ENCODE peak calls at places on chromosomes 13 and 19, in five cellular contexts. O is transverse colon, B is adrenal gland, L is Peyer's patch, C is upper lobe of left lung. D is an unnamed sample.

GRCh38 chr19:14916848-14917247 is 24.4 kb upstream of the OR7C2 start:
- DNase-seq in L (no peak), B (no peak), C (no peak), O (no peak), D (no peak)

GRCh38 chr19:14089662-14090508 is 666 bp downstream of the SAMD1 start:
- DNase-seq in B (no peak), L (peak; percentile 77), C (peak; percentile 92), O (peak; percentile 63), D (no peak)

GRCh38 chr19:15443838-15444237 is 5.9 kb downstream of the WIZ start:
- DNase-seq in C (no peak), O (no peak), B (peak; percentile 74), L (no peak), D (no peak)

GRCh38 chr13:111597041-111598017 is 276.9 kb downstream of the TEX29 start:
- DNase-seq in B (no peak), C (no peak), O (no peak), L (no peak), D (no peak)

GRCh38 chr13:112931028-112931934 is 37.7 kb upstream of the MCF2L start:
- DNase-seq in O (peak; percentile 57), B (peak; percentile 80), L (peak; percentile 79), C (no peak), D (no peak)

GRCh38 chr19:6693681-6694080 is 23.7 kb upstream of the TNFSF14 start:
- DNase-seq in L (no peak), B (no peak), C (no peak), O (no peak), D (no peak)

GRCh38 chr13:101305981-101306411 is 110.3 kb downstream of the NALCN start:
- DNase-seq in B (no peak), O (no peak), C (no peak), L (no peak), D (no peak)

GRCh38 chr19:1911995-1912394 is 6.8 kb downstream of the ADAT3 start:
- DNase-seq in C (peak; percentile 88), L (peak; percentile 72), O (peak; percentile 89), B (no peak), D (no peak)

GRCh38 chr13:71624641-71625040 is 242.4 kb downstream of the DACH1 start:
- DNase-seq in C (no peak), B (no peak), L (no peak), O (no peak), D (no peak)

GRCh38 chr13:98997738-98998641 is 20.1 kb upstream of the DOCK9 start:
- DNase-seq in B (peak; percentile 67), L (peak; percentile 62), O (no peak), C (no peak), D (no peak)

GRCh38 chr13:51825165-51825592 is 19.8 kb downstream of the TMEM272 start:
- DNase-seq in O (no peak), L (no peak), B (no peak), C (no peak), D (no peak)

GRCh38 chr13:43758834-43759233 is 27.9 kb downstream of the ENOX1 start:
- DNase-seq in L (no peak), B (no peak), O (no peak), C (no peak), D (no peak)

GRCh38 chr19:18754501-18754900 is 36.6 kb downstream of the COMP start:
- DNase-seq in O (no peak), B (no peak), C (no peak), L (no peak), D (no peak)

GRCh38 chr19:1066748-1067340 is at the start of gene ARHGAP45:
- DNase-seq in L (peak; percentile 92), C (peak; percentile 94), O (peak; percentile 70), B (no peak), D (no peak)

GRCh38 chr19:43799502-43800142 is 2.6 kb downstream of the LYPD5 start:
- DNase-seq in B (no peak), L (no peak), C (no peak), O (peak; percentile 60), D (no peak)

GRCh38 chr13:111586291-111586690 is 265.8 kb downstream of the TEX29 start:
- DNase-seq in L (no peak), O (no peak), C (peak; percentile 69), B (no peak), D (no peak)

GRCh38 chr13:30985637-30986205 is 53.3 kb downstream of the TEX26 start:
- DNase-seq in B (no peak), O (no peak), C (no peak), L (no peak), D (no peak)

GRCh38 chr19:46654621-46655152 is 6.3 kb downstream of the DACT3 start:
- DNase-seq in B (no peak), O (no peak), L (no peak), C (no peak), D (no peak)

GRCh38 chr19:30014770-30015169 is 72.7 kb downstream of the URI1 start:
- DNase-seq in B (no peak), L (no peak), O (no peak), C (no peak), D (no peak)

GRCh38 chr19:47580397-47580796 is 7.4 kb upstream of the ZNF541 start:
- DNase-seq in O (no peak), C (no peak), L (no peak), B (no peak), D (no peak)

GRCh38 chr13:34971473-34971872 is 29.4 kb downstream of the NBEA start:
- DNase-seq in B (no peak), C (no peak), O (no peak), L (no peak), D (no peak)

GRCh38 chr19:3369337-3370213 is 3.2 kb downstream of the NFIC start:
- DNase-seq in L (no peak), C (peak; percentile 89), B (peak; percentile 84), O (peak; percentile 63), D (no peak)

GRCh38 chr13:29479716-29480492 is 115.6 kb downstream of the SLC7A1 start:
- DNase-seq in B (no peak), C (peak; percentile 82), O (no peak), L (no peak), D (no peak)

GRCh38 chr19:52748336-52748950 is 13.6 kb upstream of the ZNF611 start:
- DNase-seq in L (no peak), O (no peak), C (no peak), B (no peak), D (no peak)

GRCh38 chr13:53112522-53112921 is 83.9 kb downstream of the OLFM4 start:
- DNase-seq in L (no peak), O (no peak), C (no peak), B (no peak), D (no peak)

GRCh38 chr13:66138172-66138811 is 1091.8 kb downstream of the PCDH9 start:
- DNase-seq in B (no peak), O (no peak), C (no peak), L (no peak), D (no peak)

GRCh38 chr13:66139701-66140100 is 1090.4 kb downstream of the PCDH9 start:
- DNase-seq in L (no peak), C (no peak), O (no peak), B (no peak), D (no peak)

GRCh38 chr13:66137384-66137783 is 1092.8 kb downstream of the PCDH9 start:
- DNase-seq in B (no peak), O (no peak), C (no peak), L (no peak), D (no peak)

DNA sequence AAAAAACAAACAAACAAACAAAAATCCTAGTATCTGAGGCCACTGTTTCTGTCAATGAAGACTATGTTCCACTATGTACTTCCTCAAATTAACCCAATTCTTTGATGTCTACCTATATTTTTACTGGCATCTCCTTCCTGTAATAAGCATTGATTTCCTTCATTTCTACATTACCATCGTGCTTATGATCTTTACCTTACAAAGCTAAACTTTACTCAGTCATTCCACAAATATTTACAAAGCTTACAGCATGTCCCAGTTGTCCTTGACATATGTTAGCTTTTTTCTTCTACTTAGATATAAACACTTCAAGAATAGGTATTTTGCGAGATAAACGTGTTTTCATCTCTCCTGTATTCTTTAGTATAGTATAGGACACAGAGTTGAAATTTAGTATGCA is 1090.9 kb downstream of the PCDH9 start:
- DNase-seq in B (no peak), O (no peak), L (no peak), C (no peak), D (no peak)
- TF ChIP-seq POLR2A in B (no peak), O (no peak), L (no peak), C (no peak), D (no peak)

GRCh38 chr19:55553217-55554182 is 8.2 kb upstream of the SBK3 start:
- DNase-seq in O (no peak), B (no peak), L (no peak), C (no peak), D (no peak)

GRCh38 chr19:55552206-55552605 is 6.9 kb upstream of the SBK3 start:
- DNase-seq in O (no peak), B (no peak), L (no peak), C (no peak), D (no peak)

GRCh38 chr19:55552620-55553019 is 7.3 kb upstream of the SBK3 start:
- DNase-seq in B (no peak), C (no peak), O (no peak), L (no peak), D (no peak)

GRCh38 chr19:55554302-55554701 is 9.0 kb upstream of the SBK3 start:
- DNase-seq in O (no peak), B (no peak), L (no peak), C (no peak), D (no peak)

GRCh38 chr19:55554749-55555152 is 9.4 kb upstream of the SBK3 start:
- DNase-seq in C (no peak), B (no peak), O (no peak), L (no peak), D (no peak)
- H3K4me1 ChIP-seq in C (peaks cover 4% of the 10 kb centered on the region), B (no peaks in the 10 kb centered on the region), O (peaks cover 3% of the 10 kb centered on the region), L (no peaks in the 10 kb centered on the region), D (peaks cover 1% of the 10 kb centered on the region)

DNA sequence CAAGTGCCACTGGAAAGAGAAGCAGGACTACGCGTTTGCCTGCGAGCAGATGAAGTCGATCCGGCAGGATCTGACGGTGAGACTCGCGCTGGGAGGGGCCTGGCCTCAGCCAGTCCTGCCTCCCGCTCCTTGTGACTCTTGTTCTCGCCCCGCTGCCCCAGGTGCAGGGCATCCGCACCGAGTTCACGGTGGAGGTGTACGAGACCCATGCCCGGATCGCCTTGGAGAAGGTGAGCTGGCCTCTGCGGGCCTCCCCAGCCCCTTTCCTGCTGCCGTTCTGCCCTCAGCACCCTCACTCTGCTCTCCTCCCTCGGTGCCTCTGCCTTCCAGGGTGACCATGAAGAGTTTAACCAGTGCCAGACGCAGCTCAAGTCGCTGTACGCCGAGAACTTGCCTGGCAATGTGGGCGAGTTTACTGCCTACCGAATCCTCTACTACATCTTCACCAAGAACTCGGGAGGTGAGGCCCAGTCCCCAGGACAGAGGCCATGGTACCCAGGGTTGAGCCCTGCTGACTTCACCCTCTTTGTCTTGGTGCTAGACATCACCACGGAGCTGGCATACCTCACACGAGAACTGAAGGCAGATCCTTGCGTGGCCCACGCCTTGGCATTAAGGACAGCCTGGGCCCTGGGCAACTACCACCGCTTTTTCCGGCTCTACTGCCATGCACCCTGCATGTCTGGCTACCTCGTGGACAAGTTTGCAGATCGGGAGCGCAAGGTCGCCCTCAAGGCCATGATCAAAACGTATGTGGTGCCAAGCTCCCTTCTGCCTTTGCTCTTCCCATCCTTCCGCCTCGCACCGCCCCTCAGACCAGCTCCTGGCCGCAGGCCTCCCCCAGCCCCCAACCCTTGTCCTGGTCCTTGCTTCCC is 5.6 kb downstream of the LENG9 start:
- DNase-seq in O (no peak), B (no peak), L (no peak), C (peak; percentile 66), D (no peak)
- TF ChIP-seq POLR2A in O (no peak), B (no peak), L (no peak), C (no peak), D (no peak)

GRCh38 chr13:24834902-24835510 is 71.0 kb downstream of the RNF17 start:
- DNase-seq in B (no peak), L (no peak), C (no peak), O (peak; percentile 11), D (no peak)
- H3K4me1 ChIP-seq in B (no peaks in the 10 kb centered on the region), L (no peaks in the 10 kb centered on the region), C (no peaks in the 10 kb centered on the region), O (no peaks in the 10 kb centered on the region), D (no peaks in the 10 kb centered on the region)

D was measured in esophagus squamous epithelium.